ENCODE peak calls at places on chromosomes 11 and 22, in six cellular contexts. E, U, W, X, K and D are unnamed samples.

GRCh38 chr11:10581481-10582019 is 13.1 kb upstream of the LYVE1 start:
- DNase-seq in E (peak; percentile 36), U (no peak), W (peak; percentile 71), X (peak; percentile 93), K (peak; percentile 59), D (no peak)

GRCh38 chr11:134958870-134959269 is 546.8 kb upstream of the B3GAT1 start:
- DNase-seq in E (no peak), U (no peak), W (no peak), X (no peak), K (no peak), D (no peak)

GRCh38 chr22:25970348-25970995 is 198.8 kb upstream of the SEZ6L start:
- DNase-seq in E (peak; percentile 22), U (peak; percentile 8), W (no peak), X (no peak), K (no peak), D (no peak)

GRCh38 chr11:83464181-83464580 is 178.0 kb upstream of the CCDC90B start:
- DNase-seq in E (no peak), U (no peak), W (no peak), X (no peak), K (no peak), D (no peak)

GRCh38 chr22:37887610-37888378 is 18.3 kb upstream of the MICALL1 start:
- DNase-seq in E (peak; percentile 31), U (no peak), W (no peak), X (no peak), K (no peak), D (no peak)

GRCh38 chr11:95829580-95830259 is 39.4 kb downstream of the CEP57 start:
- DNase-seq in E (no peak), U (no peak), W (no peak), X (no peak), K (no peak), D (no peak)

GRCh38 chr11:57499413-57499982 is 16.0 kb downstream of the SLC43A1 start:
- DNase-seq in E (peak; percentile 97), U (peak; percentile 97), W (peak; percentile 99), X (no peak), K (peak; percentile 100), D (no peak)

GRCh38 chr11:19530505-19530904 is 182.1 kb upstream of the NAV2 start:
- DNase-seq in E (no peak), U (no peak), W (no peak), X (no peak), K (no peak), D (no peak)

GRCh38 chr22:49240472-49240871 is 587.2 kb downstream of the BRD1 start:
- DNase-seq in E (no peak), U (no peak), W (peak; percentile 49), X (no peak), K (no peak), D (no peak)

GRCh38 chr11:106133529-106133928 is 56.1 kb downstream of the AASDHPPT start:
- DNase-seq in E (no peak), U (no peak), W (no peak), X (no peak), K (no peak), D (no peak)

GRCh38 chr22:45499746-45500145 is 2.9 kb upstream of the FBLN1 start:
- DNase-seq in E (peak; percentile 71), U (no peak), W (peak; percentile 76), X (no peak), K (peak; percentile 89), D (no peak)

GRCh38 chr11:125299061-125299616 is 134.6 kb downstream of the PKNOX2 start:
- DNase-seq in E (no peak), U (no peak), W (no peak), X (no peak), K (no peak), D (no peak)

GRCh38 chr11:120333801-120334200 is 2.4 kb upstream of the ARHGEF12 start:
- DNase-seq in E (no peak), U (no peak), W (no peak), X (no peak), K (no peak), D (no peak)

GRCh38 chr11:99154277-99154676 is 133.5 kb downstream of the CNTN5 start:
- DNase-seq in E (no peak), U (no peak), W (no peak), X (no peak), K (peak; percentile 21), D (no peak)

GRCh38 chr22:36194971-36195370 is 6.6 kb downstream of the APOL4 start:
- DNase-seq in E (peak; percentile 39), U (peak; percentile 82), W (no peak), X (peak; percentile 69), K (peak; percentile 76), D (peak; percentile 34)

GRCh38 chr11:38667359-38667758 is 2069.3 kb upstream of the RAG2 start:
- DNase-seq in E (no peak), U (no peak), W (no peak), X (no peak), K (peak; percentile 40), D (no peak)
- H3K27ac ChIP-seq in E (no peak overlapping the region), U (no peak overlapping the region), W (no peak overlapping the region), X (no peak overlapping the region), K (no peak overlapping the region), D (no peak overlapping the region)

GRCh38 chr11:44941286-44942021 is 9.2 kb downstream of the TP53I11 start:
- DNase-seq in E (no peak), U (no peak), W (no peak), X (no peak), K (peak; percentile 71), D (no peak)
- H3K4me3 ChIP-seq in E (no peak overlapping the region), U (no peak overlapping the region), W (no peak overlapping the region), X (no peak overlapping the region), K (no peak overlapping the region), D (no peak overlapping the region)

GRCh38 chr11:33387996-33388395 is 130.8 kb downstream of the HIPK3 start:
- DNase-seq in E (no peak), U (no peak), W (no peak), X (peak; percentile 40), K (no peak), D (no peak)

GRCh38 chr11:33391188-33391892 is 134.2 kb downstream of the HIPK3 start:
- DNase-seq in E (no peak), U (no peak), W (no peak), X (no peak), K (no peak), D (no peak)

GRCh38 chr11:33387586-33387985 is 130.4 kb downstream of the HIPK3 start:
- DNase-seq in E (no peak), U (no peak), W (no peak), X (no peak), K (no peak), D (no peak)

GRCh38 chr11:33389635-33390034 is 132.5 kb downstream of the HIPK3 start:
- DNase-seq in E (no peak), U (no peak), W (no peak), X (no peak), K (no peak), D (no peak)

DNA sequence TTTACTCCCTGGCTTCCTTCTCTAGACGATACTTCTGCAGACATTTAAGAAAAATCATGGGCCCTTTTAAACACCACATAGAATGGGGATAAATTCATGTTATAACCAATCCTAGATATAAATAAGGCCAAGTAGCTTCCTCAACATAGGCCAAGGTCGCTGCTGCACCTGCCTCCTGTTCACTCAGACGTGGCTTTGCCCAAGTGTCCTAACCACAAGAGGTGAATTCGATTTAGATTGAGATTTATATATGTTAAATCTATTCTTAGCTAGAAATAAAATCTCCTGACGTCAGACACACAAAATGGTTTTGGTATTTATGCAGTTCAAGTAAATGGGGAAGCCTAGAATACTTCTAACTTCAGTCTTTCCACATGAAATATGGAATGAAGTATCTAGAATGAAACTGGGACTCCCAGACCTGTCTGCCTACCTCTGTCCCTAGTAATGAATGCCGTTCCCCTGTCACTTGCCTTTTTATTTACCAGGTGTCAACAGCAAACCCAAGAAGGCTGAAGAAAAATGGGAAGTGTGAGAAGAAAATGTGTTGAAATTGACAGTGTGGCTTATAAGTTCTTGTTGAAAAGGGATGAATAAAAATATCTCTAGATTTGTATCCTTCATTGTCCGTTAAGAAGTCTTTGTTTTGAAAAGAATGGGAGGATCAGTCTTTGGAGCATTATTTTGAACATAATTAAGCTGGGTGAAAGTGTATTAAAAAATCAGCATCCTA is 131.8 kb downstream of the HIPK3 start:
- DNase-seq in E (no peak), U (no peak), W (no peak), X (no peak), K (no peak), D (no peak)
- H3K27ac ChIP-seq in E (no peak overlapping the region), U (no peak overlapping the region), W (no peak overlapping the region), X (no peak overlapping the region), K (no peak overlapping the region), D (no peak overlapping the region)

GRCh38 chr11:111541209-111542061 is 915 bp downstream of the LAYN start:
- DNase-seq in E (peak; percentile 70), U (peak; percentile 57), W (peak; percentile 72), X (no peak), K (peak; percentile 78), D (no peak)

GRCh38 chr11:111538407-111539114 is 2.0 kb upstream of the LAYN start:
- DNase-seq in E (no peak), U (peak; percentile 25), W (no peak), X (no peak), K (no peak), D (no peak)

GRCh38 chr11:111540114-111540920 is at the start of gene LAYN:
- DNase-seq in E (peak; percentile 56), U (peak; percentile 73), W (peak; percentile 79), X (no peak), K (peak; percentile 83), D (peak; percentile 16)

GRCh38 chr11:111540921-111541208 is 345 bp downstream of the LAYN start:
- DNase-seq in E (no peak), U (no peak), W (no peak), X (no peak), K (no peak), D (no peak)

GRCh38 chr11:111539426-111540113 is 950 bp upstream of the LAYN start:
- DNase-seq in E (no peak), U (no peak), W (no peak), X (no peak), K (no peak), D (no peak)
- H3K4me3 ChIP-seq in E (peak overlapping the region; percentile 76), U (no peak overlapping the region), W (peak overlapping the region; percentile 69), X (no peak overlapping the region), K (peak overlapping the region; percentile 45), D (peak overlapping the region; percentile 26)

DNA sequence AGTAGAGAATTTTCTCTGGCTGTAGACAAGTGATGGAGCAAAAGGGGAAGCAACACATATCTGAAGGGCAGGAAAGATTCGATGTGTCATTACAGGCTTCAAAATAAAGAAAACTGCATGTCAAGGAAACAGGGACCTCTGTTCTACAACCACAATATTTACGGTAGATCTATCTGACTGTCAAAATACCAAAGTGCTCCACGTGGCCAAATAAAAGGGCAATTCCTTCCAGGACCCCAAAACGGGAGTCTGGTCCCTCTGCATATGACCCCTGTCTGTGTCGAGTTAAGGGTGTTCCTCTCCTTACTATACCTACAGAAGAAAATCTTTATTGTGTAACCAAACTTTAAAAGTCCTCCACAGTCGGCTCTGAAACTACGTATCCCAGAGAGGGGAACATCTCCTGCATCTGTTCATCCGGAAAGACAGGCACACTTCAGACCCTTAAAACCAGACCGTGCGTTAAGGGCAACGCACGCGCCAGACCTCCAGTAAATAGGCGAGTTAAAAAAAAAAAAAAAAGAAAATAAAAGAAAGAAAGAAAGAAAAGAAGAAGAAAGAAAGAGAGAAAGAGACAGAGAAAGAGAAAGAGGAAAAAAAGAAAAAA is 753 bp downstream of the CLNS1A start:
- DNase-seq in E (no peak), U (no peak), W (no peak), X (peak; percentile 28), K (no peak), D (no peak)
- H3K27ac ChIP-seq in E (peak overlapping the region; percentile 78), U (peak overlapping the region; percentile 90), W (peak overlapping the region; percentile 87), X (peak overlapping the region; percentile 99), K (no peak overlapping the region), D (peak overlapping the region; percentile 87)

GRCh38 chr11:113991718-113992458 is 17.0 kb downstream of the HTR3A start:
- DNase-seq in E (no peak), U (peak; percentile 22), W (no peak), X (no peak), K (no peak), D (no peak)
- H3K4me3 ChIP-seq in E (no peak overlapping the region), U (no peak overlapping the region), W (no peak overlapping the region), X (no peak overlapping the region), K (no peak overlapping the region), D (no peak overlapping the region)